ENCODE peak calls at places on chromosome 16, in six cellular contexts. One of them, this sample, is unnamed.

GRCh38 chr16:8644151-8644512 is 22.6 kb downstream of the METTL22 start:
- DNase-seq in stimulated activated CD8-positive, alpha-beta memory T cell treated with anti-CD3 and anti-CD28 coated beads, Interleukin-7, amount 100 ng/mL, for 1 hour: no peak
- DNase-seq in fibroblast of villous mesenchyme: no peak
- DNase-seq in left cardiac atrium: no peak
- DNase-seq in GM18507: no peak
- DNase-seq in ACHN: no peak
- DNase-seq in this sample: no peak

GRCh38 chr16:1776991-1777374 is 4.0 kb upstream of the MRPS34 start:
- DNase-seq in stimulated activated CD8-positive, alpha-beta memory T cell treated with anti-CD3 and anti-CD28 coated beads, Interleukin-7, amount 100 ng/mL, for 1 hour: no peak
- DNase-seq in fibroblast of villous mesenchyme: no peak
- DNase-seq in left cardiac atrium: no peak
- DNase-seq in GM18507: no peak
- DNase-seq in ACHN: no peak
- DNase-seq in this sample: peak

GRCh38 chr16:53089434-53090270 is 34.9 kb downstream of the CHD9 start:
- DNase-seq in stimulated activated CD8-positive, alpha-beta memory T cell treated with anti-CD3 and anti-CD28 coated beads, Interleukin-7, amount 100 ng/mL, for 1 hour: no peak
- DNase-seq in fibroblast of villous mesenchyme: peak
- DNase-seq in left cardiac atrium: no peak
- DNase-seq in GM18507: no peak
- DNase-seq in ACHN: no peak
- DNase-seq in this sample: peak

GRCh38 chr16:53465606-53466290 is 31.5 kb downstream of the RBL2 start:
- DNase-seq in stimulated activated CD8-positive, alpha-beta memory T cell treated with anti-CD3 and anti-CD28 coated beads, Interleukin-7, amount 100 ng/mL, for 1 hour: no peak
- DNase-seq in fibroblast of villous mesenchyme: peak
- DNase-seq in left cardiac atrium: no peak
- DNase-seq in GM18507: no peak
- DNase-seq in ACHN: peak
- DNase-seq in this sample: no peak

GRCh38 chr16:17470002-17470870 is 524 bp downstream of the XYLT1 start:
- DNase-seq in stimulated activated CD8-positive, alpha-beta memory T cell treated with anti-CD3 and anti-CD28 coated beads, Interleukin-7, amount 100 ng/mL, for 1 hour: no peak
- DNase-seq in fibroblast of villous mesenchyme: no peak
- DNase-seq in left cardiac atrium: peak
- DNase-seq in GM18507: no peak
- DNase-seq in ACHN: no peak
- DNase-seq in this sample: peak

GRCh38 chr16:66714659-66715307 is 18.2 kb upstream of the CMTM4 start:
- DNase-seq in stimulated activated CD8-positive, alpha-beta memory T cell treated with anti-CD3 and anti-CD28 coated beads, Interleukin-7, amount 100 ng/mL, for 1 hour: no peak
- DNase-seq in fibroblast of villous mesenchyme: peak
- DNase-seq in left cardiac atrium: no peak
- DNase-seq in GM18507: no peak
- DNase-seq in ACHN: no peak
- DNase-seq in this sample: no peak

GRCh38 chr16:68234188-68235104 is 1.5 kb downstream of the ESRP2 start:
- DNase-seq in stimulated activated CD8-positive, alpha-beta memory T cell treated with anti-CD3 and anti-CD28 coated beads, Interleukin-7, amount 100 ng/mL, for 1 hour: no peak
- DNase-seq in fibroblast of villous mesenchyme: no peak
- DNase-seq in left cardiac atrium: no peak
- DNase-seq in GM18507: no peak
- DNase-seq in ACHN: no peak
- DNase-seq in this sample: peak

GRCh38 chr16:22356930-22357634 is 17.3 kb downstream of the CDR2 start:
- DNase-seq in stimulated activated CD8-positive, alpha-beta memory T cell treated with anti-CD3 and anti-CD28 coated beads, Interleukin-7, amount 100 ng/mL, for 1 hour: no peak
- DNase-seq in fibroblast of villous mesenchyme: no peak
- DNase-seq in left cardiac atrium: no peak
- DNase-seq in GM18507: no peak
- DNase-seq in ACHN: no peak
- DNase-seq in this sample: no peak

GRCh38 chr16:77682586-77682985 is 39.7 kb upstream of the NUDT7 start:
- DNase-seq in stimulated activated CD8-positive, alpha-beta memory T cell treated with anti-CD3 and anti-CD28 coated beads, Interleukin-7, amount 100 ng/mL, for 1 hour: no peak
- DNase-seq in fibroblast of villous mesenchyme: no peak
- DNase-seq in left cardiac atrium: no peak
- DNase-seq in GM18507: no peak
- DNase-seq in ACHN: no peak
- DNase-seq in this sample: no peak

GRCh38 chr16:14486520-14487303 is 143.3 kb downstream of the PARN start:
- DNase-seq in stimulated activated CD8-positive, alpha-beta memory T cell treated with anti-CD3 and anti-CD28 coated beads, Interleukin-7, amount 100 ng/mL, for 1 hour: no peak
- DNase-seq in fibroblast of villous mesenchyme: peak
- DNase-seq in left cardiac atrium: peak
- DNase-seq in GM18507: no peak
- DNase-seq in ACHN: peak
- DNase-seq in this sample: peak

GRCh38 chr16:50303605-50304466 is 37.5 kb downstream of the ADCY7 start:
- DNase-seq in stimulated activated CD8-positive, alpha-beta memory T cell treated with anti-CD3 and anti-CD28 coated beads, Interleukin-7, amount 100 ng/mL, for 1 hour: no peak
- DNase-seq in fibroblast of villous mesenchyme: peak
- DNase-seq in left cardiac atrium: no peak
- DNase-seq in GM18507: no peak
- DNase-seq in ACHN: no peak
- DNase-seq in this sample: no peak

GRCh38 chr16:12771341-12771798 is 32.3 kb downstream of the CPPED1 start:
- DNase-seq in stimulated activated CD8-positive, alpha-beta memory T cell treated with anti-CD3 and anti-CD28 coated beads, Interleukin-7, amount 100 ng/mL, for 1 hour: no peak
- DNase-seq in fibroblast of villous mesenchyme: peak
- DNase-seq in left cardiac atrium: no peak
- DNase-seq in GM18507: no peak
- DNase-seq in ACHN: no peak
- DNase-seq in this sample: peak

GRCh38 chr16:67842509-67843342 is 606 bp downstream of the THAP11 start:
- DNase-seq in stimulated activated CD8-positive, alpha-beta memory T cell treated with anti-CD3 and anti-CD28 coated beads, Interleukin-7, amount 100 ng/mL, for 1 hour: peak
- DNase-seq in fibroblast of villous mesenchyme: peak
- DNase-seq in left cardiac atrium: peak
- DNase-seq in GM18507: no peak
- DNase-seq in ACHN: no peak
- DNase-seq in this sample: peak

GRCh38 chr16:17023606-17024005 is 447.2 kb downstream of the XYLT1 start:
- DNase-seq in stimulated activated CD8-positive, alpha-beta memory T cell treated with anti-CD3 and anti-CD28 coated beads, Interleukin-7, amount 100 ng/mL, for 1 hour: no peak
- DNase-seq in fibroblast of villous mesenchyme: no peak
- DNase-seq in left cardiac atrium: no peak
- DNase-seq in GM18507: no peak
- DNase-seq in ACHN: no peak
- DNase-seq in this sample: no peak

GRCh38 chr16:72821551-72821950 is 226.4 kb downstream of the ZFHX3 start:
- DNase-seq in stimulated activated CD8-positive, alpha-beta memory T cell treated with anti-CD3 and anti-CD28 coated beads, Interleukin-7, amount 100 ng/mL, for 1 hour: no peak
- DNase-seq in fibroblast of villous mesenchyme: peak
- DNase-seq in left cardiac atrium: no peak
- DNase-seq in GM18507: no peak
- DNase-seq in ACHN: no peak
- DNase-seq in this sample: no peak

GRCh38 chr16:49592507-49593422 is 219.2 kb downstream of the C16orf78 start:
- DNase-seq in stimulated activated CD8-positive, alpha-beta memory T cell treated with anti-CD3 and anti-CD28 coated beads, Interleukin-7, amount 100 ng/mL, for 1 hour: no peak
- DNase-seq in fibroblast of villous mesenchyme: peak
- DNase-seq in left cardiac atrium: no peak
- DNase-seq in GM18507: peak
- DNase-seq in ACHN: peak
- DNase-seq in this sample: peak

GRCh38 chr16:67163164-67163902 is 1.2 kb upstream of the HSF4 start:
- DNase-seq in stimulated activated CD8-positive, alpha-beta memory T cell treated with anti-CD3 and anti-CD28 coated beads, Interleukin-7, amount 100 ng/mL, for 1 hour: no peak
- DNase-seq in fibroblast of villous mesenchyme: peak
- DNase-seq in left cardiac atrium: peak
- DNase-seq in GM18507: no peak
- DNase-seq in ACHN: peak
- DNase-seq in this sample: no peak